ENCODE peak calls at places on chromosome 1, in seven cellular contexts. L is breast epithelium, G is stomach, V is prostate gland, S is Panc1, I is HCT116, U is endothelial cell of umbilical vein. X is an unnamed sample. For H3K36me3, the result is how much of the 10 kb centered on the place peaks cover.

GRCh38 chr1:54355931-54356679 is 50.1 kb downstream of the SSBP3 start:
- DNase-seq in L (no peak), G (no peak), V (no peak), S (no peak), I (no peak), U (no peak), X (no peak)

GRCh38 chr1:53198241-53198651 is 1.6 kb downstream of the CPT2 start:
- DNase-seq in L (no peak), G (no peak), V (no peak), S (no peak), I (no peak), U (no peak), X (peak)

GRCh38 chr1:96416690-96417444 is 304.7 kb upstream of the PTBP2 start:
- DNase-seq in L (no peak), G (no peak), V (no peak), S (no peak), I (no peak), U (peak), X (no peak)

GRCh38 chr1:215566556-215567490 is at the start of gene KCTD3:
- DNase-seq in L (peak), G (peak), V (peak), S (peak), I (no peak), U (peak), X (peak)

GRCh38 chr1:44801491-44802305 is 1.5 kb downstream of the PLK3 start:
- DNase-seq in L (no peak), G (no peak), V (no peak), S (no peak), I (no peak), U (peak), X (peak)

GRCh38 chr1:203428981-203429599 is 46.5 kb upstream of the PRELP start:
- DNase-seq in L (no peak), G (peak), V (peak), S (no peak), I (no peak), U (no peak), X (no peak)

GRCh38 chr1:25996966-25997758 is 701 bp downstream of the PAFAH2 start:
- DNase-seq in L (no peak), G (no peak), V (no peak), S (no peak), I (no peak), U (peak), X (no peak)

GRCh38 chr1:1006305-1007159 is 6.6 kb upstream of the HES4 start:
- DNase-seq in L (no peak), G (peak), V (no peak), S (no peak), I (peak), U (no peak), X (peak)

GRCh38 chr1:204080163-204080903 is 7.4 kb downstream of the SOX13 start:
- DNase-seq in L (peak), G (peak), V (peak), S (no peak), I (peak), U (no peak), X (no peak)

GRCh38 chr1:233722212-233722979 is 108.5 kb downstream of the KCNK1 start:
- DNase-seq in L (no peak), G (no peak), V (no peak), S (no peak), I (no peak), U (no peak), X (no peak)

GRCh38 chr1:24427469-24427862 is 11.9 kb downstream of the NIPAL3 start:
- DNase-seq in L (no peak), G (no peak), V (no peak), S (no peak), I (no peak), U (no peak), X (no peak)

DNA sequence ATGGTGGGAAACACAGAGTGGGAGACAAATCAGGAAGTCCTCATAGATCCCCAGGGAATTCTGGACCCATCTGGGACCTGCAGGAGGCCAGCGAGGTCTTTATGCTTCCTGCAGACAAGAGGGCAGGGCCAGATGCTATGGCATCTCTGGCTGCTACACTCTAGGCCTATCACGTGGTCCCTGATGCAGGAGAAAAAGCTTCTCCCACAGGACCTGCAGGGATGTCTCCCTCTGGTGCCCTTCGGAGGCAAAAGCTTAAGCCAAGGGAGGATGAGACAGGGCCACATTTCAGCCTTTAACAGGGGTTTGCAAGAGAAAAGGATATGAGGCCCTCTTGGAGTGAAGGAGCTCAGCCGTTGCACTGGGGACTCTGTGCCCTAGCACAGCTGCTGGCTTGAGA is 243.0 kb downstream of the C1orf94 start:
- DNase-seq in L (no peak), G (no peak), V (no peak), S (no peak), I (no peak), U (no peak), X (no peak)
- TF ChIP-seq CTCF in L (no peak), G (no peak), V (no peak), S (no peak), I (peak), U (no peak), X (no peak)

GRCh38 chr1:248815407-248816034 is 10.2 kb downstream of the SH3BP5L start:
- DNase-seq in L (no peak), G (no peak), V (no peak), S (no peak), I (no peak), U (no peak), X (no peak)
- H3K36me3 ChIP-seq in L (under half), G (under half), V (under half), S (under half), I (under half), U (half or more), X (half or more)

GRCh38 chr1:156592158-156592909 is 758 bp downstream of the NAXE start:
- DNase-seq in L (no peak), G (no peak), V (no peak), S (no peak), I (no peak), U (peak), X (no peak)
- TF ChIP-seq POLR2AphosphoS5 in L (no peak), G (no peak), V (no peak), S (peak), I (no peak), U (no peak), X (no peak)

DNA sequence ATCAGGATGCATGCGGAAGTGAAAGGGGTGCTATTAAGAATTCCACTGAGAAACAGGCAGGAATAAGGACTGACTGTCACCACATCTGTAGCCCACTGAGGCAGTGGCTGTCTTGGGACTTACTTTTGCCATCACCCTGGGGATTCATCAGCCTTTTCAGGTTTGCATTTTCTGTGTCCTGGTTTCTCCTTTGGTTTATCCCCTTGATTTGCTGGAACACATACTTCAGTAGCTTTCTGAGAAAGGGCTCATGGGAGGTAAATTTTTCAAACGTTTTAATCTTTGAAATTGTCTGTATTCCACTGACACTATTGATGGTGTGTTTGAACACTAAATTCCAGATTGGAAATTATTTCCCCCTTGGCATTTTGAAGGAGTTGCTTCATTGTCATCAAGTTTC is 80.2 kb upstream of the ACTRT2 start:
- DNase-seq in L (no peak), G (no peak), V (no peak), S (no peak), I (no peak), U (no peak), X (no peak)
- TF ChIP-seq CTCF in L (no peak), G (no peak), V (no peak), S (no peak), I (no peak), U (no peak), X (no peak)

GRCh38 chr1:212078826-212079225 is 43.3 kb downstream of the DTL start:
- DNase-seq in L (no peak), G (no peak), V (no peak), S (no peak), I (no peak), U (no peak), X (no peak)

GRCh38 chr1:212077028-212077427 is 41.5 kb downstream of the DTL start:
- DNase-seq in L (no peak), G (no peak), V (no peak), S (no peak), I (no peak), U (peak), X (no peak)

DNA sequence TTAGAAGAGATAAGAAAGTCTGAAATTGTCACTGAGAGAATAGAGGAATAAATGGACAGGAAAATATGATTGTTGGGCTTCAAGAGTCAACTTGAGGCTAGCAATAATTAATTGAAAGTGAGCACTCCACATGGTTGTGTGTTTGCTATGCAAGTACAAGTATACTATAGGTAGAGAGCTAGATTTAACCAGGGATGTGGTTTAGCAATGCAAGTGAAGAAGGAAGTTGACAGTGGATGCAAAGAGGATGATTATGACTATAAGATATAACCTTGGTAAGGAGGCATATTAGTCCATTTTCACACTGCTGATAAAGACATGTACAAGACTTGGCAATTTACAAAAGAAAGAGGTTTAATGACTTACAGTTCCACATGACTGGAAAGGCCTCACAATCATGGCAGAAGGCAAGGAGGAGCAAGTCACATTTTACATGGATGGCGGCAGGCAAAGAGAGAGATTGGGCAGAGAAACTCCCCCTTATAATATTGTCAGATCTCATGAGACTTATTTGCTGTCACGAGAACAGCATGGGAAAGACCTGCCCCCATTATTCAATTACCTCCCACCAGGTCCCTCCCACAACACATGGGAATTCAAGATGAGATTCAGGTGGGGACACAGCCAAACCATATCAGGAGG is 47.3 kb downstream of the DTL start:
- DNase-seq in L (no peak), G (no peak), V (no peak), S (no peak), I (no peak), U (no peak), X (no peak)
- H3K36me3 ChIP-seq in L (under half), G (under half), V (under half), S (under half), I (under half), U (under half), X (under half)

DNA sequence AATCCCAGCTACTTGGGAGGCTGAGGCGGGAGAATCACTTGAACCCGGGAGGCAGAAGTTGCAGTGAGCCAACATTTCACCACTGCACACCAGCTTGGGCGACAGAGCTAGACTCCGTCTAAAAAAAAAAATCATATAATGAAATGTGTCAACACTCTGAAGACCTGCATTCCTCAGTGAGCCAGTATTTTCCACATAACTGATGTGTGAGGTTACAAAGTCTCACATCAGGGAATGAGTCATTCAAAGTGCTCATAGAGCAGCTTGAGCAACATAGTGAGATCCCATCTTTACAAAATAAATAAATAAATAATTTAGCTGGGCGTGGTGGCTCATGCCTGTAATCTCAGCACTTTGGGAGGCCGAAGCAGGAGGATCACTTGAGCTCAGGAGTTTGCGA is 65.5 kb downstream of the CASZ1 start:
- DNase-seq in L (no peak), G (no peak), V (no peak), S (peak), I (peak), U (peak), X (no peak)
- TF ChIP-seq POLR2AphosphoS5 in L (no peak), G (no peak), V (no peak), S (no peak), I (no peak), U (no peak), X (no peak)

GRCh38 chr1:152535774-152536173 is 21.5 kb downstream of the CRCT1 start:
- DNase-seq in L (no peak), G (no peak), V (no peak), S (no peak), I (no peak), U (no peak), X (no peak)

GRCh38 chr1:152537496-152537895 is 23.2 kb downstream of the CRCT1 start:
- DNase-seq in L (no peak), G (no peak), V (no peak), S (no peak), I (no peak), U (no peak), X (no peak)

GRCh38 chr1:152533327-152533938 is 19.2 kb downstream of the CRCT1 start:
- DNase-seq in L (no peak), G (no peak), V (no peak), S (peak), I (peak), U (peak), X (no peak)
- TF ChIP-seq CTCF in L (no peak), G (no peak), V (no peak), S (peak), I (peak), U (peak), X (peak)

GRCh38 chr1:46654012-46654411 is 14.2 kb downstream of the ATPAF1 start:
- DNase-seq in L (no peak), G (no peak), V (no peak), S (no peak), I (no peak), U (no peak), X (no peak)

GRCh38 chr1:46649764-46650163 is 18.4 kb downstream of the ATPAF1 start:
- DNase-seq in L (no peak), G (no peak), V (no peak), S (no peak), I (no peak), U (no peak), X (no peak)

GRCh38 chr1:46653405-46653853 is 14.7 kb downstream of the ATPAF1 start:
- DNase-seq in L (no peak), G (no peak), V (no peak), S (no peak), I (no peak), U (no peak), X (no peak)

GRCh38 chr1:46650491-46650890 is 17.7 kb downstream of the ATPAF1 start:
- DNase-seq in L (no peak), G (no peak), V (no peak), S (no peak), I (no peak), U (no peak), X (no peak)

GRCh38 chr1:46652321-46653100 is 15.7 kb downstream of the ATPAF1 start:
- DNase-seq in L (no peak), G (no peak), V (no peak), S (no peak), I (no peak), U (no peak), X (no peak)
- H3K36me3 ChIP-seq in L (under half), G (under half), V (under half), S (under half), I (under half), U (under half), X (half or more)

GRCh38 chr1:186206046-186206564 is 168.9 kb downstream of the TPR start:
- DNase-seq in L (no peak), G (no peak), V (no peak), S (no peak), I (no peak), U (no peak), X (no peak)

GRCh38 chr1:186207401-186208085 is 167.5 kb downstream of the TPR start:
- DNase-seq in L (no peak), G (no peak), V (no peak), S (no peak), I (no peak), U (no peak), X (no peak)

GRCh38 chr1:186202174-186202843 is 172.7 kb downstream of the TPR start:
- DNase-seq in L (peak), G (no peak), V (no peak), S (no peak), I (no peak), U (no peak), X (peak)
- TF ChIP-seq POLR2AphosphoS5 in L (peak), G (no peak), V (no peak), S (no peak), I (no peak), U (no peak), X (no peak)